ENCODE peak calls at places on chromosomes 4 and X, in eight cellular contexts. One of them, this sample, is unnamed.

GRCh38 chrX:133593531-133593930 is 178.2 kb upstream of the GPC4 start:
- DNase-seq in colonic mucosa: no peak
- DNase-seq in OCI-LY7: no peak
- DNase-seq in CD8-positive, alpha-beta memory T cell: no peak
- DNase-seq in GM12864: no peak
- DNase-seq in esophagus muscularis mucosa: no peak
- DNase-seq in pancreas: no peak
- DNase-seq in mesendoderm: peak; percentile 30
- DNase-seq in this sample: no peak

GRCh38 chrX:22246620-22247019 is 26.1 kb upstream of the CBLL2 start:
- DNase-seq in GM12864: no peak
- DNase-seq in OCI-LY7: no peak
- DNase-seq in CD8-positive, alpha-beta memory T cell: no peak
- DNase-seq in esophagus muscularis mucosa: no peak
- DNase-seq in pancreas: no peak
- DNase-seq in colonic mucosa: no peak
- DNase-seq in mesendoderm: no peak
- DNase-seq in this sample: no peak

GRCh38 chr4:15545371-15545770 is 75.7 kb downstream of the CC2D2A start:
- DNase-seq in CD8-positive, alpha-beta memory T cell: no peak
- DNase-seq in colonic mucosa: no peak
- DNase-seq in esophagus muscularis mucosa: no peak
- DNase-seq in pancreas: no peak
- DNase-seq in GM12864: no peak
- DNase-seq in OCI-LY7: no peak
- DNase-seq in mesendoderm: no peak
- DNase-seq in this sample: no peak

GRCh38 chr4:114857831-114858230 is 255.6 kb downstream of the NDST4 start:
- DNase-seq in esophagus muscularis mucosa: no peak
- DNase-seq in CD8-positive, alpha-beta memory T cell: no peak
- DNase-seq in colonic mucosa: no peak
- DNase-seq in GM12864: no peak
- DNase-seq in pancreas: no peak
- DNase-seq in mesendoderm: peak; percentile 43
- DNase-seq in OCI-LY7: no peak
- DNase-seq in this sample: peak; percentile 10

GRCh38 chr4:108165601-108166000 is 3.1 kb downstream of the LEF1 start:
- DNase-seq in mesendoderm: no peak
- DNase-seq in colonic mucosa: no peak
- DNase-seq in CD8-positive, alpha-beta memory T cell: no peak
- DNase-seq in pancreas: no peak
- DNase-seq in OCI-LY7: peak; percentile 72
- DNase-seq in esophagus muscularis mucosa: no peak
- DNase-seq in GM12864: no peak
- DNase-seq in this sample: no peak

GRCh38 chrX:40132751-40133150 is 35.0 kb upstream of the BCOR start:
- DNase-seq in colonic mucosa: no peak
- DNase-seq in esophagus muscularis mucosa: peak; percentile 94
- DNase-seq in CD8-positive, alpha-beta memory T cell: no peak
- DNase-seq in GM12864: no peak
- DNase-seq in OCI-LY7: no peak
- DNase-seq in mesendoderm: no peak
- DNase-seq in pancreas: no peak
- DNase-seq in this sample: no peak

GRCh38 chr4:31146366-31146765 is 426.2 kb downstream of the PCDH7 start:
- DNase-seq in esophagus muscularis mucosa: no peak
- DNase-seq in pancreas: no peak
- DNase-seq in CD8-positive, alpha-beta memory T cell: no peak
- DNase-seq in GM12864: no peak
- DNase-seq in colonic mucosa: no peak
- DNase-seq in OCI-LY7: no peak
- DNase-seq in mesendoderm: no peak
- DNase-seq in this sample: no peak

GRCh38 chr4:29046166-29046565 is 1674.0 kb upstream of the PCDH7 start:
- DNase-seq in mesendoderm: no peak
- DNase-seq in colonic mucosa: no peak
- DNase-seq in esophagus muscularis mucosa: no peak
- DNase-seq in CD8-positive, alpha-beta memory T cell: no peak
- DNase-seq in GM12864: no peak
- DNase-seq in OCI-LY7: no peak
- DNase-seq in pancreas: no peak
- DNase-seq in this sample: no peak

GRCh38 chrX:40996886-40997530 is 88.2 kb upstream of the USP9X start:
- DNase-seq in pancreas: no peak
- DNase-seq in colonic mucosa: no peak
- DNase-seq in OCI-LY7: peak; percentile 76
- DNase-seq in mesendoderm: peak; percentile 80
- DNase-seq in GM12864: no peak
- DNase-seq in esophagus muscularis mucosa: no peak
- DNase-seq in CD8-positive, alpha-beta memory T cell: no peak
- DNase-seq in this sample: peak; percentile 77

GRCh38 chrX:48933757-48934156 is 14.9 kb upstream of the PIM2 start:
- DNase-seq in mesendoderm: no peak
- DNase-seq in GM12864: no peak
- DNase-seq in OCI-LY7: no peak
- DNase-seq in esophagus muscularis mucosa: no peak
- DNase-seq in pancreas: no peak
- DNase-seq in colonic mucosa: no peak
- DNase-seq in CD8-positive, alpha-beta memory T cell: no peak
- DNase-seq in this sample: no peak

GRCh38 chr4:10977534-10977933 is 293.0 kb upstream of the CLNK start:
- DNase-seq in esophagus muscularis mucosa: peak; percentile 19
- DNase-seq in OCI-LY7: peak; percentile 40
- DNase-seq in mesendoderm: no peak
- DNase-seq in CD8-positive, alpha-beta memory T cell: no peak
- DNase-seq in colonic mucosa: no peak
- DNase-seq in pancreas: no peak
- DNase-seq in GM12864: no peak
- DNase-seq in this sample: no peak

GRCh38 chrX:116318672-116319071 is 117.7 kb upstream of the SLC6A14 start:
- DNase-seq in mesendoderm: no peak
- DNase-seq in pancreas: no peak
- DNase-seq in colonic mucosa: no peak
- DNase-seq in OCI-LY7: no peak
- DNase-seq in GM12864: no peak
- DNase-seq in esophagus muscularis mucosa: no peak
- DNase-seq in CD8-positive, alpha-beta memory T cell: no peak
- DNase-seq in this sample: no peak

GRCh38 chr4:35965300-35965699 is 279.0 kb downstream of the ARAP2 start:
- DNase-seq in pancreas: no peak
- DNase-seq in esophagus muscularis mucosa: no peak
- DNase-seq in OCI-LY7: no peak
- DNase-seq in colonic mucosa: no peak
- DNase-seq in mesendoderm: no peak
- DNase-seq in CD8-positive, alpha-beta memory T cell: no peak
- DNase-seq in GM12864: no peak
- DNase-seq in this sample: no peak

GRCh38 chrX:140431521-140431920 is 73.3 kb downstream of the SOX3 start:
- DNase-seq in GM12864: no peak
- DNase-seq in esophagus muscularis mucosa: no peak
- DNase-seq in mesendoderm: no peak
- DNase-seq in colonic mucosa: no peak
- DNase-seq in pancreas: no peak
- DNase-seq in OCI-LY7: no peak
- DNase-seq in CD8-positive, alpha-beta memory T cell: no peak
- DNase-seq in this sample: no peak

GRCh38 chrX:13212191-13212651 is 107.6 kb downstream of the ATXN3L start:
- DNase-seq in GM12864: no peak
- DNase-seq in pancreas: no peak
- DNase-seq in colonic mucosa: no peak
- DNase-seq in CD8-positive, alpha-beta memory T cell: no peak
- DNase-seq in OCI-LY7: no peak
- DNase-seq in esophagus muscularis mucosa: no peak
- DNase-seq in mesendoderm: no peak
- DNase-seq in this sample: no peak

DNA sequence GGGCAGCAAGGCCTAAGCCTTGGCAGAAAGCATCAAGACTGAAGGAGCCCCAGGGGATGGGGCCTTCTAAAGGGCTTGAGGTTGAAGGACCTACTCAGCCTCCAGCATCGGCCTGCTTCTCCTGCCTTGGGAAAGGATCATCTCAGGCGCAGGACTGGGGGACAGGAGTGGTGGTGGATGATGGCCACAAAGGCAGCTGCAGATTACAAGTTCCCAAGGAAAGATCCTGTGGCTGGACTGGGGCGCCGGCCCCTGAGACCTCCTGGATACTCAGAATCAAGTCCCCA is 1.6 kb upstream of the ELF4 start:
- DNase-seq in esophagus muscularis mucosa: no peak
- DNase-seq in CD8-positive, alpha-beta memory T cell: no peak
- DNase-seq in pancreas: no peak
- DNase-seq in mesendoderm: no peak
- DNase-seq in OCI-LY7: no peak
- DNase-seq in colonic mucosa: no peak
- DNase-seq in GM12864: no peak
- DNase-seq in this sample: no peak
- H3K4me3 ChIP-seq in esophagus muscularis mucosa: no peak overlapping the region
- H3K4me3 ChIP-seq in CD8-positive, alpha-beta memory T cell: no peak overlapping the region
- H3K4me3 ChIP-seq in pancreas: no peak overlapping the region
- H3K4me3 ChIP-seq in mesendoderm: no peak overlapping the region
- H3K4me3 ChIP-seq in OCI-LY7: no peak overlapping the region
- H3K4me3 ChIP-seq in colonic mucosa: no peak overlapping the region
- H3K4me3 ChIP-seq in GM12864: no peak overlapping the region
- H3K4me3 ChIP-seq in this sample: no peak overlapping the region

GRCh38 chr4:4461178-4461577 is 74.3 kb downstream of the NSG1 start:
- DNase-seq in GM12864: no peak
- DNase-seq in OCI-LY7: no peak
- DNase-seq in colonic mucosa: no peak
- DNase-seq in mesendoderm: no peak
- DNase-seq in pancreas: no peak
- DNase-seq in CD8-positive, alpha-beta memory T cell: no peak
- DNase-seq in esophagus muscularis mucosa: no peak
- DNase-seq in this sample: no peak

GRCh38 chr4:4460759-4461158 is 73.9 kb downstream of the NSG1 start:
- DNase-seq in pancreas: no peak
- DNase-seq in mesendoderm: no peak
- DNase-seq in OCI-LY7: no peak
- DNase-seq in GM12864: no peak
- DNase-seq in esophagus muscularis mucosa: no peak
- DNase-seq in CD8-positive, alpha-beta memory T cell: no peak
- DNase-seq in colonic mucosa: no peak
- DNase-seq in this sample: no peak

GRCh38 chr4:4461850-4462249 is 74.9 kb downstream of the NSG1 start:
- DNase-seq in OCI-LY7: no peak
- DNase-seq in pancreas: peak; percentile 61
- DNase-seq in esophagus muscularis mucosa: no peak
- DNase-seq in colonic mucosa: no peak
- DNase-seq in GM12864: no peak
- DNase-seq in mesendoderm: no peak
- DNase-seq in CD8-positive, alpha-beta memory T cell: peak; percentile 42
- DNase-seq in this sample: no peak

GRCh38 chr4:4457803-4458550 is 71.1 kb downstream of the NSG1 start:
- DNase-seq in esophagus muscularis mucosa: no peak
- DNase-seq in CD8-positive, alpha-beta memory T cell: no peak
- DNase-seq in colonic mucosa: no peak
- DNase-seq in pancreas: no peak
- DNase-seq in mesendoderm: peak; percentile 57
- DNase-seq in GM12864: no peak
- DNase-seq in OCI-LY7: no peak
- DNase-seq in this sample: no peak

DNA sequence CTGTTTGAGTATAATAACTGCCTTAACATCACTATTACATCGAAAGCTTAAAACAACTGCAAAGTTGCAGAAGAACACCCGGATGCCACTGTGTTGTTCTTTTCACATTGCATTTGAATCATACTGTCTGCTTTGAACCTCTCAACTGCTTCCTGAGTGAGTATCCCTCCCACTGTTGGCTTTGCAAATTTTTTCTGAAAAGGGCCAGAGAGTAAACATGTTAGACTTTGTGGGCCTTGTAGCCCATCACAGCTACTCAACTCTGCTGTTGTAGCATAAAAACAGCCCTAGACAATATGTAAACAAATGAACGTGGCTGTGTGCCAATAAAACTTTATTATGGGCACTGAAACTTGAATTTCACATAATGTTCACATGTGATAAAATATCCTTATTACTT is 76.1 kb downstream of the NSG1 start:
- DNase-seq in pancreas: no peak
- DNase-seq in colonic mucosa: no peak
- DNase-seq in CD8-positive, alpha-beta memory T cell: no peak
- DNase-seq in OCI-LY7: no peak
- DNase-seq in GM12864: no peak
- DNase-seq in esophagus muscularis mucosa: no peak
- DNase-seq in mesendoderm: no peak
- DNase-seq in this sample: no peak
- H3K4me3 ChIP-seq in pancreas: no peak overlapping the region
- H3K4me3 ChIP-seq in colonic mucosa: no peak overlapping the region
- H3K4me3 ChIP-seq in CD8-positive, alpha-beta memory T cell: no peak overlapping the region
- H3K4me3 ChIP-seq in OCI-LY7: no peak overlapping the region
- H3K4me3 ChIP-seq in GM12864: no peak overlapping the region
- H3K4me3 ChIP-seq in esophagus muscularis mucosa: no peak overlapping the region
- H3K4me3 ChIP-seq in mesendoderm: no peak overlapping the region
- H3K4me3 ChIP-seq in this sample: no peak overlapping the region

GRCh38 chrX:149505671-149506070 is 565 bp upstream of the IDS start:
- DNase-seq in GM12864: no peak
- DNase-seq in mesendoderm: no peak
- DNase-seq in pancreas: no peak
- DNase-seq in CD8-positive, alpha-beta memory T cell: no peak
- DNase-seq in colonic mucosa: no peak
- DNase-seq in OCI-LY7: no peak
- DNase-seq in esophagus muscularis mucosa: no peak
- DNase-seq in this sample: no peak
- H3K4me3 ChIP-seq in GM12864: no peak overlapping the region
- H3K4me3 ChIP-seq in mesendoderm: no peak overlapping the region
- H3K4me3 ChIP-seq in pancreas: no peak overlapping the region
- H3K4me3 ChIP-seq in CD8-positive, alpha-beta memory T cell: peak overlapping the region; percentile 30
- H3K4me3 ChIP-seq in colonic mucosa: peak overlapping the region; percentile 41
- H3K4me3 ChIP-seq in OCI-LY7: peak overlapping the region; percentile 89
- H3K4me3 ChIP-seq in esophagus muscularis mucosa: peak overlapping the region; percentile 64
- H3K4me3 ChIP-seq in this sample: no peak overlapping the region

DNA sequence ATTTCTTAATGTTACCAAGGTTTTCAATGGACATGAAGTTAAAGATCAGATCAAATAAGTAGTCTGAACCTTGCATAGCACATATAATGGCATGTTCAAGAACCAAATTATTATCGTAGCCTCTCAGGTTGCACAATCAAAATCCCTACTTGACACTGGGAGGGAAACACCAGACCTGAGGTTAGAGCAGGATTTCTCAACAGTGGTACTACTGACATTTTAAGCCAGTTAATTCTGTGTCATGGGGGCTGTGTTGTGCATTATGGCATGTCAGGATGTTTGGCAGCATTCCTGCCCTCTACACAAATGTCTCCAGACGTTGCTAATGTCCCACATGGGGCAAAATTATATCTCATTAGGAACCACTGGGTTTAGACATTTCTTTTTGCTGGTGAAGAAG is 20.8 kb downstream of the RLIM start:
- DNase-seq in pancreas: no peak
- DNase-seq in esophagus muscularis mucosa: no peak
- DNase-seq in colonic mucosa: no peak
- DNase-seq in CD8-positive, alpha-beta memory T cell: no peak
- DNase-seq in GM12864: no peak
- DNase-seq in mesendoderm: no peak
- DNase-seq in OCI-LY7: no peak
- DNase-seq in this sample: no peak
- H3K4me3 ChIP-seq in pancreas: no peak overlapping the region
- H3K4me3 ChIP-seq in esophagus muscularis mucosa: no peak overlapping the region
- H3K4me3 ChIP-seq in colonic mucosa: no peak overlapping the region
- H3K4me3 ChIP-seq in CD8-positive, alpha-beta memory T cell: no peak overlapping the region
- H3K4me3 ChIP-seq in GM12864: no peak overlapping the region
- H3K4me3 ChIP-seq in mesendoderm: no peak overlapping the region
- H3K4me3 ChIP-seq in OCI-LY7: no peak overlapping the region
- H3K4me3 ChIP-seq in this sample: no peak overlapping the region

GRCh38 chr4:87103086-87103485 is 117.3 kb downstream of the KLHL8 start:
- DNase-seq in esophagus muscularis mucosa: no peak
- DNase-seq in mesendoderm: no peak
- DNase-seq in OCI-LY7: no peak
- DNase-seq in CD8-positive, alpha-beta memory T cell: no peak
- DNase-seq in pancreas: no peak
- DNase-seq in GM12864: no peak
- DNase-seq in colonic mucosa: no peak
- DNase-seq in this sample: no peak
- H3K4me3 ChIP-seq in esophagus muscularis mucosa: no peak overlapping the region
- H3K4me3 ChIP-seq in mesendoderm: no peak overlapping the region
- H3K4me3 ChIP-seq in OCI-LY7: no peak overlapping the region
- H3K4me3 ChIP-seq in CD8-positive, alpha-beta memory T cell: no peak overlapping the region
- H3K4me3 ChIP-seq in pancreas: no peak overlapping the region
- H3K4me3 ChIP-seq in GM12864: no peak overlapping the region
- H3K4me3 ChIP-seq in colonic mucosa: no peak overlapping the region
- H3K4me3 ChIP-seq in this sample: no peak overlapping the region

This sample was measured in HL-60.